ENCODE peak calls at places on chromosomes 3 and 15, in four cellular contexts. Q is HCT116, V is cardiac muscle cell, D is uterus. T is an unnamed sample. For H3K4me1, the result is how much of the 10 kb centered on the place peaks cover.

GRCh38 chr15:63600001-63600645 is 2.9 kb downstream of the FBXL22 start:
- DNase-seq in Q (no peak), V (peak), D (no peak), T (no peak)

GRCh38 chr3:63724987-63725386 is 72.5 kb downstream of the SNTN start:
- DNase-seq in Q (no peak), V (no peak), D (no peak), T (no peak)

GRCh38 chr3:148023994-148024393 is 614.8 kb downstream of the ZIC1 start:
- DNase-seq in Q (no peak), V (no peak), D (no peak), T (no peak)

GRCh38 chr3:179933079-179933478 is 103.7 kb downstream of the PEX5L start:
- DNase-seq in Q (no peak), V (no peak), D (no peak), T (no peak)

GRCh38 chr15:76418352-76419140 is 82.0 kb downstream of the ISL2 start:
- DNase-seq in Q (no peak), V (no peak), D (no peak), T (no peak)

GRCh38 chr3:19348500-19348899 is 200.2 kb downstream of the KCNH8 start:
- DNase-seq in Q (no peak), V (no peak), D (no peak), T (no peak)

GRCh38 chr3:97979610-97980009 is 7.4 kb upstream of the RIOX2 start:
- DNase-seq in Q (no peak), V (peak), D (no peak), T (no peak)

GRCh38 chr15:101456079-101456791 is 33.3 kb downstream of the PCSK6 start:
- DNase-seq in Q (no peak), V (no peak), D (no peak), T (no peak)

GRCh38 chr15:35603298-35603697 is 57.3 kb upstream of the DPH6 start:
- DNase-seq in Q (no peak), V (no peak), D (no peak), T (no peak)

GRCh38 chr3:13896473-13897154 is 16.7 kb upstream of the WNT7A start:
- DNase-seq in Q (peak), V (peak), D (peak), T (peak)

GRCh38 chr15:69782809-69783208 is 314.9 kb downstream of the TLE3 start:
- DNase-seq in Q (no peak), V (peak), D (no peak), T (no peak)

GRCh38 chr3:187616307-187616939 is 53.8 kb downstream of the SST start:
- DNase-seq in Q (peak), V (peak), D (peak), T (peak)

GRCh38 chr15:90955911-90956310 is 1.2 kb downstream of the RCCD1 start:
- DNase-seq in Q (no peak), V (no peak), D (no peak), T (peak)

GRCh38 chr3:125990253-125990970 is 21.4 kb downstream of the ROPN1B start:
- DNase-seq in Q (peak), V (no peak), D (peak), T (peak)

GRCh38 chr3:196603683-196604082 is 35.2 kb downstream of the FBXO45 start:
- DNase-seq in Q (no peak), V (no peak), D (no peak), T (no peak)

GRCh38 chr15:55587321-55588069 is 650 bp downstream of the PYGO1 start:
- DNase-seq in Q (no peak), V (peak), D (peak), T (peak)

GRCh38 chr3:69250014-69250413 is 127.6 kb upstream of the LMOD3 start:
- DNase-seq in Q (no peak), V (peak), D (no peak), T (peak)

GRCh38 chr15:43905755-43906154 is 79.0 kb downstream of the WDR76 start:
- DNase-seq in Q (no peak), V (no peak), D (no peak), T (no peak)

GRCh38 chr3:190697901-190698300 is 164.6 kb downstream of the GMNC start:
- DNase-seq in Q (no peak), V (no peak), D (no peak), T (no peak)

GRCh38 chr3:83039422-83039821 is 1278.0 kb upstream of the GBE1 start:
- DNase-seq in Q (no peak), V (no peak), D (no peak), T (no peak)

GRCh38 chr15:24761704-24762302 is 86.2 kb downstream of the NPAP1 start:
- DNase-seq in Q (no peak), V (no peak), D (no peak), T (no peak)

GRCh38 chr15:101613130-101614000 is 38.8 kb downstream of the TM2D3 start:
- DNase-seq in Q (no peak), V (peak), D (peak), T (peak)

GRCh38 chr3:17030956-17031652 is 146.3 kb downstream of the PLCL2 start:
- DNase-seq in Q (no peak), V (no peak), D (no peak), T (no peak)

GRCh38 chr15:58433597-58434333 is 2.0 kb downstream of the LIPC start:
- DNase-seq in Q (no peak), V (no peak), D (no peak), T (no peak)

GRCh38 chr3:113597611-113598382 is 65.4 kb downstream of the SIDT1 start:
- DNase-seq in Q (no peak), V (no peak), D (no peak), T (no peak)

GRCh38 chr15:31485431-31485830 is 158.8 kb downstream of the KLF13 start:
- DNase-seq in Q (no peak), V (no peak), D (peak), T (no peak)

DNA sequence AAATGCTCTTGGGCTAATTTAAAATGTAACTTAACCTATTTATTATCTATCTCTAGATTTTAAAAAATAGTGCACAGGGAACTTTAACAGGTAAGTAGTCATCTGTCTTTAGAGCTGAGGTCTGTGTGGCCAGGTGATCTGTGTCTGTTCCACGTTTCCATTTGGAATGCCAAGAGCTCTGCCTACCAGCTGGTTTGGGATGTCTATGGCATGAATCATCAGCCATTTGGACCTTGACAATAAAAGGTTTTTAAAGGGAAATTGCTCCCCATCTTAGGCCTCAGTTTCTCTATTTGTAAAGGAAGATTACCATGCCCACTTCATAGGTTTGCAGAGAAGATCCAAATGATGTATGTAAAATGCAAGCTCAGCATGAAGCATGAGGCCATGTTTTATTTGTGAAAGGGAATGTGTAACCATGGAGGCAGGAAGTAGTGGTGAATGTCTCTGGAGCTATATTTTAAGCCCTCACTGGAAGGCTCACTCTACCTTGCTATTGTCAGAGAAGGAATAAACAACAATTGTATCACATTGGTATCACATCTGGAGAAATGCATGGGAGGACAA is 548.1 kb upstream of the LMCD1 start:
- DNase-seq in Q (no peak), V (no peak), D (no peak), T (no peak)
- H3K4me1 ChIP-seq in Q (under half), V (under half), D (under half), T (under half)

GRCh38 chr3:29279276-29279675 is 1.6 kb upstream of the RBMS3 start:
- DNase-seq in Q (no peak), V (peak), D (no peak), T (no peak)

GRCh38 chr3:29281265-29282228 is 676 bp downstream of the RBMS3 start:
- DNase-seq in Q (no peak), V (peak), D (peak), T (no peak)

GRCh38 chr3:29282431-29283296 is 1.8 kb downstream of the RBMS3 start:
- DNase-seq in Q (no peak), V (peak), D (no peak), T (no peak)

GRCh38 chr3:29279830-29280229 is 1.0 kb upstream of the RBMS3 start:
- DNase-seq in Q (no peak), V (peak), D (no peak), T (no peak)

DNA sequence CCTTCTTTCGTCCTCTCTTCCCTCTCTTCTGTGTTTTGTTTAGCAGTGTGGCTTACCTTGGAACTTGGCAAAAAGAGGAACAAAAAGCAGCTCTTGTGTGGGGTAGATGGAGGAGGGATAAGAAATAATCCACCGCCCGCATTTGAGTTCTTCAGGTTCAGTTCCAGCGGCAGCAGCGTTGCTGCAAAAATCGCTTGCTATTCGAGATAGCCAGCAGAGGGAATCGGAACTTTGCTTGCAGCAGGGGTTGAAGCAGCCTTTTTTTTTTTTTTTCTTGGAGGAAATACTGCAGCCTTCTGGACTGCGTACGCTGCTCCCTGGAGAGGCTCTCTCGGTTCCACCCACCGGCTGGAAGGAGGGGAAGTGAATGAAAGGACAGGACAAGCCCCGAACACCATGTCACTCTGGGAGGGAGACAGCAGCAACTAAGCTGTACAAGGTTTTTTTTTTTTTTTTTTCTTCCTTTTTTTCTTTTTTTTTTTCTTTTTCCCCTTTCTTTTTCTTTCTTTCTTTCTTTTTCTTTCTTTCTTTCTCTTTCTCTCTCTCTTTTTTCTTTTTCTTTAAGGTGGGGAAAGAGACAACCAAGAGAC is at the start of gene RBMS3:
- DNase-seq in Q (peak), V (peak), D (peak), T (peak)
- TF ChIP-seq CTCF in Q (peak), V (peak), D (peak), T (peak)

DNA sequence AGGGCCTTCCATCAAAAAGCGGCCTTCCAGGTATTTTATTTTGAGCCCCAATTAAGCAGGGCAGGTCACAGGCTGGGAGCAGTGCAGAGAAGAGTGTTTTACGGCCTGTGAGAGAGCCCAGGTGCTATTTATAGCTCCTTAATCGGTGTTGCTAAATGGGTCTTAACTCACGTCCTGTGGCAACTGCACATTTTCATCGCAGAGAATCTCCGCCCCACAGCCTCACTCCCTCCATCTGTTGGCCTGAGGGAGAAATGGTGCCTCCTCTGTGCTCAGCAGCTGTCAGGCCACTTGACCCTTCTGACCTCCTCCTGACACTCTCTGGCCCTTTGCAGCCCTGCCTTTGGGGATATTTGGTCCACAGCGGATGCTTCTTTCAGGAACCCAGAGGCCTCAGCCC is 58.6 kb downstream of the SPSB4 start:
- DNase-seq in Q (no peak), V (peak), D (peak), T (no peak)
- H3K4me1 ChIP-seq in Q (under half), V (under half), D (under half), T (under half)

GRCh38 chr3:45659661-45660566 is 29.3 kb upstream of the SACM1L start:
- DNase-seq in Q (peak), V (peak), D (peak), T (peak)
- TF ChIP-seq CTCF in Q (peak), V (peak), D (peak), T (peak)

GRCh38 chr15:92845109-92845508 is 55.0 kb upstream of the CHD2 start:
- DNase-seq in Q (no peak), V (no peak), D (no peak), T (no peak)

GRCh38 chr15:92848852-92849598 is 51.1 kb upstream of the CHD2 start:
- DNase-seq in Q (no peak), V (no peak), D (no peak), T (no peak)

GRCh38 chr15:92846716-92847115 is 53.4 kb upstream of the CHD2 start:
- DNase-seq in Q (no peak), V (no peak), D (no peak), T (no peak)

GRCh38 chr15:92848464-92848851 is 51.7 kb upstream of the CHD2 start:
- DNase-seq in Q (no peak), V (no peak), D (no peak), T (no peak)

DNA sequence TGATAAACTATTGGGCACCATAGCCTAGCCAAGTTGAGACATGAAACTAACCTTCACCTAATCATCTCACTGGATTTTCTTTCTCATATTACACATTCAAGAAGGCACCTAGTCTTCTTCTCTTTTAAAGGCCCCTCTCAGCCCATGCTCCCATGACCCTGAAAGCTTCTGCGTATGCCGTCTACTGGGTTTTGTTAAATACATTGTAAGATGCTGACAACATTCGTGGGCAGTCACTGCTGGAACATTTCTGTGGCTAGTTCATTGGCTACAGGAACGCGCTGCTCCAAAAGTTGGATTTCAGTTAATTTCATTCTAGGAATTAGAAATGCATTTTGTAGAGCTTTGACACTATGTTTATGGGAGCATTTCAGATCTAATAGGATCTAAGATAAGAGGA is 52.3 kb upstream of the CHD2 start:
- DNase-seq in Q (no peak), V (no peak), D (no peak), T (no peak)
- H3K4me1 ChIP-seq in Q (under half), V (under half), D (under half), T (under half)

GRCh38 chr15:60690350-60690961 is 211.5 kb upstream of the ICE2 start:
- DNase-seq in Q (no peak), V (no peak), D (no peak), T (no peak)
- TF ChIP-seq CTCF in Q (no peak), V (no peak), D (no peak), T (no peak)

DNA sequence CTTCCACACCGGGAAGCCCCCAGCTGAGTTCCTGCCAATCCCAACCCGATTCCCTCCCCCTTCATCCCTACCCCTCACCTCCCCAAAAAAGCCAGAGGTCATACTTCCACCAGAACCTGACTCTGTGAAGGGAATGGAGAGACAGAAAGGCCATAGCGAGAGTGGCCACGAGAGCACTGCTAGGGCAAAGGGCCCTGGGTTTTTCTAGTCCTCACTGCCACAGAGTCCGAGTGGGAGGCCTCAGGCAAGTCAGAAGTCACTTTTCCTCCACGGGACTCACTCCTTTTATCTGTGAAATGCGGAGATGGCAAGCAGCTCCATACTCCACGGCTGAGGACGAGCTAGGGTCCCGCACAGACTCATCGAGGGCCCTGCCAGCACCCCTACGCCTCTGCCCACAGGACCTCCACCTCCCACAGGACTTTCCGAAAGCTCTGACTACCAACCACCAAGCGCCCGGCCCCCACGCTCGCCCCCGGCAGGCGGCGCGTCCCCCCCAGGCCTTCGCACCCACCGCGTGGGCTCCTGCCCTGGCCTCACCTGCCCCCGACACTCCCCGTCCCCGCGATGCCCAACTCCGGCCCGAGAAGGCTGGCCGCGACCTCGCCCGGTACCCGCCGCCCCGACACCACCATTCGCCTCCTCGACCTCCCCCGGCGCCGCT is 794 bp downstream of the ATP13A3 start:
- DNase-seq in Q (no peak), V (peak), D (peak), T (peak)
- H3K4me1 ChIP-seq in Q (half or more), V (under half), D (under half), T (under half)

GRCh38 chr15:36810656-36811449 is 231.4 kb downstream of the CDIN1 start:
- DNase-seq in Q (no peak), V (no peak), D (no peak), T (no peak)
- TF ChIP-seq CTCF in Q (peak), V (peak), D (no peak), T (no peak)

DNA sequence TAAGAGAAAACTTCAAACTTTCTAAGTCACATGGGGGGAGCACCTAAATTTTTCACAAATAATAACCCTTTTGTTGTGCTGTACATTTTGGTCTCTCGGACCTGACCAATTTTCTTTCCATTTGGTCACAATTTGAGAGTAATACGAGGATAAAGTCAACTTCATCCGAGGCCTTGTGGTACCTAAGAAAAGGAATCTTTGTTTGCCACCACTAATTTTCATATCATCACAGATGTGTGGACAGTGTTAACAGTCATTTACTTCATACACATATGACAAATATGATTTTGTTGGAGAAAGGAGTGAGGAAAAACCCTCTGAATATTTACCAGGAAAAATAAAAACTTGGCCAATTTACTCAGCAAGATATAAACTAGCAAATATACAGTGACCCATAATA is 40.8 kb downstream of the VGLL4 start:
- DNase-seq in Q (no peak), V (no peak), D (no peak), T (no peak)
- H3K4me1 ChIP-seq in Q (under half), V (under half), D (under half), T (under half)